ENCODE peak calls at places on chromosomes 7 and 10, in six cellular contexts. V is Calu3, N is GM13977, U is heart left ventricle, H is psoas muscle, F is AG09309. L is an unnamed sample.

GRCh38 chr10:102599565-102600327 is 44.5 kb upstream of the TRIM8 start:
- DNase-seq in V (no peak), N (no peak), U (peak; percentile 58), H (no peak), F (no peak), L (no peak)

GRCh38 chr7:150631866-150632864 is at the start of gene GIMAP6:
- DNase-seq in V (no peak), N (peak; percentile 38), U (peak; percentile 56), H (no peak), F (no peak), L (peak; percentile 53)

GRCh38 chr10:69345890-69346474 is 67.7 kb downstream of the HK1 start:
- DNase-seq in V (no peak), N (no peak), U (no peak), H (no peak), F (no peak), L (no peak)

GRCh38 chr7:15612205-15612604 is 50.4 kb upstream of the AGMO start:
- DNase-seq in V (no peak), N (no peak), U (no peak), H (no peak), F (no peak), L (no peak)

GRCh38 chr7:108104324-108104723 is 25.8 kb downstream of the LAMB4 start:
- DNase-seq in V (no peak), N (no peak), U (peak; percentile 30), H (no peak), F (no peak), L (no peak)

GRCh38 chr7:25028370-25028971 is 48.5 kb upstream of the OSBPL3 start:
- DNase-seq in V (peak; percentile 68), N (no peak), U (no peak), H (no peak), F (peak; percentile 48), L (no peak)

GRCh38 chr7:142585425-142585824 is 163.8 kb upstream of the PRSS1 start:
- DNase-seq in V (no peak), N (no peak), U (no peak), H (no peak), F (no peak), L (no peak)

GRCh38 chr10:114342976-114343375 is 61.3 kb downstream of the AFAP1L2 start:
- DNase-seq in V (no peak), N (no peak), U (no peak), H (no peak), F (no peak), L (no peak)

GRCh38 chr10:75487087-75487784 is 55.8 kb downstream of the LRMDA start:
- DNase-seq in V (no peak), N (no peak), U (no peak), H (no peak), F (no peak), L (no peak)

GRCh38 chr7:86964973-86965726 is 94.3 kb downstream of the ELAPOR2 start:
- DNase-seq in V (no peak), N (no peak), U (no peak), H (no peak), F (no peak), L (no peak)

GRCh38 chr10:61606971-61607907 is 55.5 kb upstream of the CABCOCO1 start:
- DNase-seq in V (no peak), N (no peak), U (no peak), H (no peak), F (no peak), L (no peak)
- TF ChIP-seq CTCF in V (peak; percentile 45), N (peak; percentile 44), U (peak; percentile 22), H (peak; percentile 31), F (peak; percentile 42), L (no peak)

GRCh38 chr7:40622830-40623507 is 488.2 kb downstream of the SUGCT start:
- DNase-seq in V (no peak), N (no peak), U (no peak), H (no peak), F (no peak), L (no peak)
- TF ChIP-seq CTCF in V (no peak), N (no peak), U (no peak), H (no peak), F (no peak), L (no peak)

GRCh38 chr7:38889872-38890432 is 19.0 kb downstream of the VPS41 start:
- DNase-seq in V (no peak), N (no peak), U (no peak), H (no peak), F (no peak), L (no peak)
- TF ChIP-seq CTCF in V (peak; percentile 12), N (no peak), U (no peak), H (peak; percentile 25), F (no peak), L (no peak)

GRCh38 chr10:19750972-19751371 is 65.3 kb upstream of the PLXDC2 start:
- DNase-seq in V (no peak), N (no peak), U (no peak), H (no peak), F (no peak), L (no peak)

GRCh38 chr10:19762026-19762425 is 54.2 kb upstream of the PLXDC2 start:
- DNase-seq in V (no peak), N (no peak), U (no peak), H (no peak), F (no peak), L (no peak)

GRCh38 chr10:19756919-19757318 is 59.3 kb upstream of the PLXDC2 start:
- DNase-seq in V (no peak), N (no peak), U (no peak), H (no peak), F (no peak), L (no peak)
- TF ChIP-seq CTCF in V (no peak), N (no peak), U (no peak), H (no peak), F (no peak), L (no peak)

GRCh38 chr10:22854935-22855421 is 72.9 kb upstream of the ARMC3 start:
- DNase-seq in V (no peak), N (no peak), U (peak; percentile 52), H (no peak), F (no peak), L (no peak)

GRCh38 chr10:22852712-22853353 is 75.0 kb upstream of the ARMC3 start:
- DNase-seq in V (no peak), N (no peak), U (no peak), H (no peak), F (no peak), L (no peak)

GRCh38 chr10:22851865-22852239 is 76.0 kb upstream of the ARMC3 start:
- DNase-seq in V (no peak), N (no peak), U (no peak), H (no peak), F (no peak), L (no peak)

GRCh38 chr10:22853906-22854447 is 73.9 kb upstream of the ARMC3 start:
- DNase-seq in V (no peak), N (no peak), U (no peak), H (no peak), F (no peak), L (no peak)

DNA sequence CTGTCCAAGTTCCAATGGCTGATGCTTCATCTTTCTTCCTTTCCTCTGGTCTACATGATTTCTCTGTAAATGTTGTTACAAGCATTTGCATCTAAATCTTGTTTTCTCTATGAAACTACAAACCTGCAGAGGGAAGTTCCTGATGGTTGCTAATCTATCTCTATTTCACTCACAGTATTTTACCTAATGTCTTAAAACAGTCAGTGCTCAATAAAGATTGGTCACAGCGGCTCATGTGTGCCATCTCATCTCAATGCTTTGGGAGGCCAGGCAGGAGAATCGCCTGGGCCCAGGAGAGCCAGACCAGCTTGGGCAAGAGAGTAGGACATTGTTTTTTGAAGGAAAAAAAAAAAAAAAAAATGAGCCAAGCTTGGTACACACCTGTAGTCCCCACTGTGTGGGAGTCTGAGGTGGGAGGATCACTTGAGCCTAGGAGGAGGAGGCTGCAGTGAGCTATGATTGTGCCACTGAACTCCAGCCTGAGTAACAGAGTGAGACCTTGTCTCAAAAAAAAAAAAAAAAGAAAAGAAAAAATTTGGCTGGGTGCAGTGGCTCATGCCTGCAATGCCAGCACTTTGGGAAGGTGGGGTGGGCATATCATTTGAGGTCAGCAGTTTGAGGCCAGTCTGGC is 71.3 kb upstream of the ARMC3 start:
- DNase-seq in V (no peak), N (no peak), U (no peak), H (no peak), F (no peak), L (no peak)
- TF ChIP-seq CTCF in V (no peak), N (no peak), U (no peak), H (no peak), F (no peak), L (no peak)

DNA sequence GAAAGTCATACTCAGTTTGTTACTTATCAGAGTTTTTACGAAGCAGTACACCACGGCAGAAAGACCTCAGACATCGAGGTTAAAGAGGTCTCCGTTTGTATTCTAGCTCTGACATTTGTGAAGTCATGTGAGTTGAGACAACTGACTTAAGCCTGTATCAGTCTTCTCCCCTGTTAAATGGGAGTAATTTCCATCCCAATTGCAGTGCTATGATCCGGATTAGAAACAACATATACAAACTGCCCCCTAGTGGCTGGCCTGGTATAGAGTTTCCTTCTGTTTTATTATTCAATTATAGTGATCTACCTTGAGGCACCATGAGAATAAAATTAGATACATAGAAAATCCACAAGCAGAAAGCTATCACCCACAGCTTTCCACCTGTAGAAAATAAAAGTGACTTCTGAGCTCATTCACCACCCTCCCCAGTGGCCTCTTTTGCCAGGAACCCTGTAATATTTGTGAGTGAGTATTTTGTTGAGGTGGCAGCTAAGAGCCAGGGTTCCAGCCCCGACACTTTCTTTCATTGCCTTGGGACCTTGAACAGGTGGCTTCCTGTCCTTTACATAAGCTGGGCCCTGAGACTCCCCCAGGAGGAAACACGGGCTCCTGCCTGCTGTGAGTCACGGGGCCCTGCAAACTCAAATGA is 607.2 kb upstream of the MGMT start:
- DNase-seq in V (peak; percentile 3), N (peak; percentile 54), U (no peak), H (no peak), F (no peak), L (peak; percentile 40)
- TF ChIP-seq CTCF in V (peak; percentile 19), N (peak; percentile 63), U (peak; percentile 46), H (peak; percentile 52), F (peak; percentile 9), L (peak; percentile 38)

GRCh38 chr7:100632951-100633717 is 8.2 kb downstream of the TFR2 start:
- DNase-seq in V (peak; percentile 60), N (peak; percentile 78), U (peak; percentile 39), H (peak; percentile 60), F (no peak), L (peak; percentile 88)
- TF ChIP-seq CTCF in V (peak; percentile 17), N (peak; percentile 68), U (no peak), H (no peak), F (peak; percentile 50), L (peak; percentile 54)

DNA sequence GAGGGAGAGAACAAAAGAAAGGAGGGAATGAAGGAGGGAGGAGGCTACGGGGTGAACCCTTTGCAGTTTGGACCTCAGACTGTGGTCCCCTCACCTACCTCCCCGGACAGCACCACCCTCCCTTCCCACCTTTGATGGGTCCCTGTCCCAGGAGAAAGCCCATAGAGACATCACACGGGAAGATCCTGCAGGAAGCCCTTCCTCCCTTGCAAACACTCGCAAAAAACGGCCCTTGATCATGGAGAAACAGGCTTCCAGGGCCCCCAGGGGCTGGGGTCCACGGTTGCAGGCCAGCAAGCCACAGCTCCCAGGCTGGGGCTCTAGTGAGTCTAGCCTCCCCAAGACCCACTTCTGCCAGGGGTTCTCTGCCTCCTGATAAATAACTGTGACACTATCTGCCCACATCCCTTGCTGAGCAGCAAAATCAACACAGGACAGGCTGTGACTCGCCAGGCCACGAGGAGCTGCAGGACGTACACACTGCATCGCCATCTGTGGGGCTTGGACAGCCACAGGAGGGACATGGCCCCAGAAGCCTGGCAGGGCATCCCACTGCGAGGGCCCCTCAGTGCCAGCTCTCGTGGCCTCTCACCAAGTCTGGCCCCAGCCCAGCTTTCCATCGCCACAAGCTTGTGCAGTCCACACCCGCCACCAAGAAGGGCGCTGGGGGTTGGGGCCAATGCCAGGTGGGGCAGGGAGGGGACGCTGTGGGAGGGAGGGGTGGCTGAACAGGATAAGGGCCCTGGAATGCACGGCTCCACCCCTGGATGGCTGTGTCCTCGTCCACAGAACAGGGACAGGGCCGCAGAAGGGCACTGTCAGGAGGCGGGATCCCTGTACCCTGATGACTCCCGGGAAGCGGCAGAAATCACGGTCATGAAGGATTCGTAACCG is 34.2 kb downstream of the PDGFA start:
- DNase-seq in V (peak; percentile 44), N (no peak), U (peak; percentile 73), H (peak; percentile 47), F (no peak), L (no peak)
- TF ChIP-seq CTCF in V (no peak), N (no peak), U (no peak), H (no peak), F (no peak), L (no peak)

L was measured in GM20000.